ENCODE peak calls at places on chromosomes 5 and 9, in eight cellular contexts. P is dorsolateral prefrontal cortex, D is AG09309, Y is mesenteric fat pad, X is stromal cell of bone marrow, E is nucleus accumbens, C is renal cortical epithelial cell, V is hepatic stellate cell. S is an unnamed sample.

GRCh38 chr9:86488345-86488744 is 134.1 kb upstream of the TUT7 start:
- DNase-seq in E (no peak), V (no peak), C (no peak), P (no peak), X (no peak), D (no peak), Y (no peak), S (no peak)

GRCh38 chr5:92353107-92354030 is 970.3 kb upstream of the ARRDC3 start:
- DNase-seq in P (no peak), E (no peak), Y (no peak), C (peak), X (no peak), V (no peak), D (peak), S (no peak)

GRCh38 chr5:124962735-124963134 is 216.3 kb upstream of the ZNF608 start:
- DNase-seq in P (no peak), C (no peak), V (no peak), D (no peak), E (no peak), Y (no peak), X (no peak), S (no peak)

GRCh38 chr9:23769307-23769935 is 56.6 kb downstream of the ELAVL2 start:
- DNase-seq in C (peak), D (peak), E (no peak), P (no peak), Y (no peak), X (peak), V (no peak), S (peak)

GRCh38 chr5:54177058-54177457 is 133.3 kb downstream of the ARL15 start:
- DNase-seq in Y (no peak), C (no peak), V (no peak), P (no peak), E (no peak), D (no peak), X (no peak), S (no peak)

GRCh38 chr5:124995451-124995850 is 249.0 kb upstream of the ZNF608 start:
- DNase-seq in E (no peak), D (no peak), P (no peak), X (no peak), Y (no peak), C (no peak), V (peak), S (no peak)

GRCh38 chr9:33452828-33453271 is 5.5 kb upstream of the AQP3 start:
- DNase-seq in C (peak), E (no peak), V (peak), Y (no peak), X (peak), D (peak), P (peak), S (peak)

GRCh38 chr5:75475364-75475763 is 36.1 kb downstream of the CERT1 start:
- DNase-seq in V (no peak), X (no peak), C (no peak), E (no peak), Y (no peak), P (no peak), D (no peak), S (no peak)

GRCh38 chr5:36403601-36404311 is 102.1 kb upstream of the RANBP3L start:
- DNase-seq in D (peak), P (no peak), V (no peak), Y (no peak), C (peak), E (no peak), X (peak), S (no peak)

GRCh38 chr5:1836176-1836890 is 35.1 kb downstream of the NDUFS6 start:
- DNase-seq in C (no peak), D (no peak), P (no peak), E (no peak), V (no peak), X (no peak), Y (no peak), S (no peak)

GRCh38 chr9:115137511-115137910 is 19.6 kb upstream of the TNC start:
- DNase-seq in E (no peak), X (no peak), P (no peak), C (no peak), V (no peak), D (no peak), Y (no peak), S (no peak)

GRCh38 chr9:87875839-87876545 is 6.7 kb upstream of the SPATA31E1 start:
- DNase-seq in E (no peak), X (no peak), V (no peak), Y (no peak), D (no peak), C (no peak), P (no peak), S (peak)

GRCh38 chr9:136007906-136008692 is 46.9 kb upstream of the UBAC1 start:
- DNase-seq in X (no peak), D (no peak), P (no peak), V (peak), C (peak), E (no peak), Y (no peak), S (peak)

GRCh38 chr5:108259306-108259705 is 122.6 kb downstream of the FBXL17 start:
- DNase-seq in Y (no peak), D (no peak), C (peak), V (no peak), P (no peak), X (no peak), E (no peak), S (peak)

S was measured in SJSA1.